ENCODE peak calls at places on chromosome 12, in six cellular contexts. One of them, this sample, is unnamed.

GRCh38 chr12:130583317-130583716 is 132.8 kb downstream of the RIMBP2 start:
- DNase-seq in BE2C: no peak
- DNase-seq in HL-60: no peak
- DNase-seq in fibroblast of lung: no peak
- DNase-seq in WERI-Rb-1: no peak
- DNase-seq in stomach: no peak
- DNase-seq in this sample: no peak

GRCh38 chr12:80509781-80510556 is 65.9 kb downstream of the PTPRQ start:
- DNase-seq in BE2C: peak; percentile 19
- DNase-seq in HL-60: no peak
- DNase-seq in stomach: no peak
- DNase-seq in fibroblast of lung: peak; percentile 51
- DNase-seq in WERI-Rb-1: no peak
- DNase-seq in this sample: no peak

GRCh38 chr12:89949457-89950195 is 241.0 kb upstream of the ATP2B1 start:
- DNase-seq in WERI-Rb-1: no peak
- DNase-seq in HL-60: no peak
- DNase-seq in BE2C: no peak
- DNase-seq in fibroblast of lung: peak; percentile 74
- DNase-seq in stomach: no peak
- DNase-seq in this sample: no peak

GRCh38 chr12:111417784-111418593 is 12.3 kb downstream of the SH2B3 start:
- DNase-seq in WERI-Rb-1: no peak
- DNase-seq in stomach: no peak
- DNase-seq in HL-60: no peak
- DNase-seq in fibroblast of lung: no peak
- DNase-seq in BE2C: no peak
- DNase-seq in this sample: no peak

GRCh38 chr12:59491877-59492276 is 104.0 kb upstream of the SLC16A7 start:
- DNase-seq in WERI-Rb-1: no peak
- DNase-seq in fibroblast of lung: no peak
- DNase-seq in stomach: no peak
- DNase-seq in HL-60: peak; percentile 40
- DNase-seq in BE2C: no peak
- DNase-seq in this sample: no peak

GRCh38 chr12:99035776-99036175 is 390.7 kb downstream of the APAF1 start:
- DNase-seq in fibroblast of lung: no peak
- DNase-seq in WERI-Rb-1: no peak
- DNase-seq in HL-60: no peak
- DNase-seq in BE2C: no peak
- DNase-seq in stomach: no peak
- DNase-seq in this sample: no peak

GRCh38 chr12:121534495-121535148 is 46.2 kb downstream of the KDM2B start:
- DNase-seq in WERI-Rb-1: no peak
- DNase-seq in stomach: no peak
- DNase-seq in fibroblast of lung: no peak
- DNase-seq in BE2C: no peak
- DNase-seq in HL-60: no peak
- DNase-seq in this sample: peak; percentile 24

GRCh38 chr12:54719691-54720090 is 71.5 kb upstream of the DCD start:
- DNase-seq in HL-60: no peak
- DNase-seq in stomach: no peak
- DNase-seq in fibroblast of lung: no peak
- DNase-seq in BE2C: no peak
- DNase-seq in WERI-Rb-1: no peak
- DNase-seq in this sample: no peak

GRCh38 chr12:47828967-47829482 is 9.3 kb upstream of the HDAC7 start:
- DNase-seq in HL-60: peak; percentile 65
- DNase-seq in stomach: peak; percentile 82
- DNase-seq in fibroblast of lung: peak; percentile 70
- DNase-seq in BE2C: peak; percentile 76
- DNase-seq in WERI-Rb-1: no peak
- DNase-seq in this sample: peak; percentile 93

GRCh38 chr12:112496493-112496892 is 77.7 kb downstream of the PTPN11 start:
- DNase-seq in fibroblast of lung: no peak
- DNase-seq in WERI-Rb-1: no peak
- DNase-seq in stomach: no peak
- DNase-seq in HL-60: no peak
- DNase-seq in BE2C: no peak
- DNase-seq in this sample: no peak

GRCh38 chr12:95829395-95829794 is 29.4 kb upstream of the SNRPF start:
- DNase-seq in stomach: no peak
- DNase-seq in fibroblast of lung: no peak
- DNase-seq in HL-60: no peak
- DNase-seq in WERI-Rb-1: no peak
- DNase-seq in BE2C: no peak
- DNase-seq in this sample: no peak

GRCh38 chr12:47867496-47867941 is 37.3 kb downstream of the VDR start:
- DNase-seq in stomach: no peak
- DNase-seq in fibroblast of lung: peak; percentile 89
- DNase-seq in WERI-Rb-1: no peak
- DNase-seq in BE2C: no peak
- DNase-seq in HL-60: no peak
- DNase-seq in this sample: no peak

GRCh38 chr12:78885466-78885865 is 20.9 kb downstream of the SYT1 start:
- DNase-seq in stomach: no peak
- DNase-seq in HL-60: no peak
- DNase-seq in fibroblast of lung: no peak
- DNase-seq in WERI-Rb-1: peak; percentile 12
- DNase-seq in BE2C: peak; percentile 62
- DNase-seq in this sample: no peak

GRCh38 chr12:130041983-130042812 is 120.1 kb upstream of the FZD10 start:
- DNase-seq in HL-60: no peak
- DNase-seq in BE2C: peak; percentile 79
- DNase-seq in fibroblast of lung: no peak
- DNase-seq in stomach: no peak
- DNase-seq in WERI-Rb-1: peak; percentile 78
- DNase-seq in this sample: peak; percentile 37

GRCh38 chr12:29537292-29537691 is 39.8 kb upstream of the OVCH1 start:
- DNase-seq in fibroblast of lung: peak; percentile 53
- DNase-seq in BE2C: no peak
- DNase-seq in HL-60: no peak
- DNase-seq in stomach: no peak
- DNase-seq in WERI-Rb-1: no peak
- DNase-seq in this sample: no peak

GRCh38 chr12:103840399-103840880 is 594 bp downstream of the NT5DC3 start:
- DNase-seq in WERI-Rb-1: no peak
- DNase-seq in HL-60: no peak
- DNase-seq in stomach: no peak
- DNase-seq in fibroblast of lung: no peak
- DNase-seq in BE2C: no peak
- DNase-seq in this sample: peak; percentile 14
- H3K4me3 ChIP-seq in WERI-Rb-1: peak overlapping the region; percentile 93
- H3K4me3 ChIP-seq in HL-60: peak overlapping the region; percentile 95
- H3K4me3 ChIP-seq in stomach: peak overlapping the region; percentile 94
- H3K4me3 ChIP-seq in fibroblast of lung: peak overlapping the region; percentile 87
- H3K4me3 ChIP-seq in BE2C: peak overlapping the region; percentile 73
- H3K4me3 ChIP-seq in this sample: peak overlapping the region; percentile 71

DNA sequence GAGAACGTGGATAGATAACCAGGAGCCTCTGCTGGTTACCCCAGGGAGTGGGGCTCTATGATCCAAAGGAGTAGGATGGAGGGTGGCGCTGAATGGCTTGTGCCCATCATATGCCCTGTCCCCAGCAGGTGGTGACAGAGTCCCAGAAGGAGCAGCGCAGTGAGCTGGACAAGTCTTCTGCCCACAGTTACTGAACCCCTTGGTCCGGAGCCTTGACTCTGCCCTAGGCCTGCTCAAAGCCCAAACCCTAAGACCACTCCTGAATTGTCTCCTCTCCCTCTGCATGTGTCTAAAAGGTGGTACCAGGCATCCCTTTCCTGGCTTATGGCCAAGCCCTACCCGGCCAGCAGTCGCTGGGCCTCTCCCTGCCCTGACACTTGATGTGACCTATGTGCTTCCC is 3.2 kb downstream of the PRPH start:
- DNase-seq in HL-60: peak; percentile 36
- DNase-seq in fibroblast of lung: no peak
- DNase-seq in stomach: no peak
- DNase-seq in WERI-Rb-1: no peak
- DNase-seq in BE2C: peak; percentile 46
- DNase-seq in this sample: no peak
- H3K27me3 ChIP-seq in HL-60: peaks cover 43% of the 10 kb centered on the region
- H3K27me3 ChIP-seq in fibroblast of lung: peaks cover 29% of the 10 kb centered on the region
- H3K27me3 ChIP-seq in stomach: peaks cover 32% of the 10 kb centered on the region
- H3K27me3 ChIP-seq in WERI-Rb-1: no peaks in the 10 kb centered on the region
- H3K27me3 ChIP-seq in BE2C: no peaks in the 10 kb centered on the region
- H3K27me3 ChIP-seq in this sample: peaks cover 16% of the 10 kb centered on the region

GRCh38 chr12:124099661-124100060 is 126.6 kb downstream of the ZNF664 start:
- DNase-seq in HL-60: no peak
- DNase-seq in stomach: no peak
- DNase-seq in WERI-Rb-1: no peak
- DNase-seq in BE2C: no peak
- DNase-seq in fibroblast of lung: no peak
- DNase-seq in this sample: no peak

GRCh38 chr12:124096869-124097434 is 123.9 kb downstream of the ZNF664 start:
- DNase-seq in HL-60: no peak
- DNase-seq in WERI-Rb-1: no peak
- DNase-seq in BE2C: no peak
- DNase-seq in fibroblast of lung: no peak
- DNase-seq in stomach: no peak
- DNase-seq in this sample: no peak

GRCh38 chr12:124097681-124098080 is 124.7 kb downstream of the ZNF664 start:
- DNase-seq in stomach: no peak
- DNase-seq in BE2C: no peak
- DNase-seq in fibroblast of lung: no peak
- DNase-seq in WERI-Rb-1: no peak
- DNase-seq in HL-60: no peak
- DNase-seq in this sample: no peak

GRCh38 chr12:124098887-124099286 is 125.9 kb downstream of the ZNF664 start:
- DNase-seq in stomach: no peak
- DNase-seq in WERI-Rb-1: no peak
- DNase-seq in fibroblast of lung: no peak
- DNase-seq in BE2C: no peak
- DNase-seq in HL-60: no peak
- DNase-seq in this sample: no peak

DNA sequence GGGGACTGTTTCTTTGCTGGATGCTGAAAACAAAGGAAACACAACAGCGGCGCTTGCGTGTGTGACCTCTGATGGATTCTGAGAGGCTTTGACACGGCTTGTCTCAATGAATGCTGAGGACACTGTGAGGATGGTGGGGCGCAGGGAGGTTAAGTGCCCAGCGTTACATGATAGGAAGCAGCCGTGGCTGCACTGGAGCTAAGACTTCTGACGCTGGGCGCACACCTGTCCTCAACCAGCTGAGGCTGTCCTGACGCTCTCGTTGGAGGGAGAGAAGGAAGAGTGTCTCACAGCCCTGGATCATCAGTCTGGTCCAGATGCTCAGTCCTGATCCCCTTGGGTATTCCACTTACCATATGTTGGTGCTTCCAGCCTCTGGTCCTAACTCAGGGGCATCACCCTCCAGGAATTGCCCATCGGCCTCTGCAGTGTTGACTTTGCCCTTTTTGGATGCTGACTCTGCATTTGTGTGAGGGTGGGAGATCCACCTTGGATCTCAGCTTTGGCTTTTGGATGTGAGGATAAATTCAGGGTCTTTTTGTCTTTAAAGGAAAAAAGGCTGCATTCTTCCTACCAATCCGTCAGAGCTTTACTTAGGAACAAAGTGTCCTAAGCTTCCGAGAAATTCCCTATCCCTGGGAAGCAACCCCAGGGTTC is 125.2 kb downstream of the ZNF664 start:
- DNase-seq in stomach: no peak
- DNase-seq in fibroblast of lung: no peak
- DNase-seq in HL-60: no peak
- DNase-seq in WERI-Rb-1: peak; percentile 44
- DNase-seq in BE2C: no peak
- DNase-seq in this sample: no peak
- H3K4me3 ChIP-seq in stomach: no peak overlapping the region
- H3K4me3 ChIP-seq in fibroblast of lung: no peak overlapping the region
- H3K4me3 ChIP-seq in HL-60: no peak overlapping the region
- H3K4me3 ChIP-seq in WERI-Rb-1: no peak overlapping the region
- H3K4me3 ChIP-seq in BE2C: no peak overlapping the region
- H3K4me3 ChIP-seq in this sample: no peak overlapping the region

GRCh38 chr12:113640837-113641236 is 169.2 kb upstream of the LHX5 start:
- DNase-seq in HL-60: no peak
- DNase-seq in WERI-Rb-1: no peak
- DNase-seq in fibroblast of lung: no peak
- DNase-seq in stomach: no peak
- DNase-seq in BE2C: no peak
- DNase-seq in this sample: no peak

GRCh38 chr12:113642216-113642615 is 170.5 kb upstream of the LHX5 start:
- DNase-seq in stomach: no peak
- DNase-seq in WERI-Rb-1: no peak
- DNase-seq in HL-60: no peak
- DNase-seq in fibroblast of lung: no peak
- DNase-seq in BE2C: no peak
- DNase-seq in this sample: no peak

GRCh38 chr12:113639474-113639873 is 167.8 kb upstream of the LHX5 start:
- DNase-seq in stomach: no peak
- DNase-seq in BE2C: no peak
- DNase-seq in fibroblast of lung: no peak
- DNase-seq in HL-60: no peak
- DNase-seq in WERI-Rb-1: no peak
- DNase-seq in this sample: no peak

GRCh38 chr12:113642672-113643071 is 171.0 kb upstream of the LHX5 start:
- DNase-seq in BE2C: no peak
- DNase-seq in fibroblast of lung: no peak
- DNase-seq in stomach: no peak
- DNase-seq in WERI-Rb-1: no peak
- DNase-seq in HL-60: no peak
- DNase-seq in this sample: no peak

GRCh38 chr12:113641426-113641825 is 169.8 kb upstream of the LHX5 start:
- DNase-seq in stomach: no peak
- DNase-seq in fibroblast of lung: no peak
- DNase-seq in HL-60: no peak
- DNase-seq in BE2C: no peak
- DNase-seq in WERI-Rb-1: no peak
- DNase-seq in this sample: no peak
- H3K27me3 ChIP-seq in stomach: no peaks in the 10 kb centered on the region
- H3K27me3 ChIP-seq in fibroblast of lung: no peaks in the 10 kb centered on the region
- H3K27me3 ChIP-seq in HL-60: peaks cover 17% of the 10 kb centered on the region
- H3K27me3 ChIP-seq in BE2C: peaks cover 15% of the 10 kb centered on the region
- H3K27me3 ChIP-seq in WERI-Rb-1: no peaks in the 10 kb centered on the region
- H3K27me3 ChIP-seq in this sample: no peaks in the 10 kb centered on the region